ENCODE peak calls at places on chromosome 1, in six cellular contexts. One of them, this sample, is unnamed.

GRCh38 chr1:160625321-160625720 is 21.5 kb downstream of the SLAMF1 start:
- DNase-seq in heart right ventricle: no peak
- DNase-seq in effector memory CD8-positive, alpha-beta T cell: no peak
- DNase-seq in AG10803: no peak
- DNase-seq in NCI-H1105 treated with DMSO at 0.1 percent for 48 hours: no peak
- DNase-seq in heart left ventricle: no peak
- DNase-seq in this sample: no peak

GRCh38 chr1:227949954-227950734 is 2.4 kb upstream of the WNT9A start:
- DNase-seq in heart right ventricle: no peak
- DNase-seq in effector memory CD8-positive, alpha-beta T cell: no peak
- DNase-seq in AG10803: no peak
- DNase-seq in NCI-H1105 treated with DMSO at 0.1 percent for 48 hours: no peak
- DNase-seq in heart left ventricle: no peak
- DNase-seq in this sample: peak

GRCh38 chr1:4203501-4203900 is 303.4 kb upstream of the C1orf174 start:
- DNase-seq in heart right ventricle: no peak
- DNase-seq in effector memory CD8-positive, alpha-beta T cell: no peak
- DNase-seq in AG10803: no peak
- DNase-seq in NCI-H1105 treated with DMSO at 0.1 percent for 48 hours: no peak
- DNase-seq in heart left ventricle: no peak
- DNase-seq in this sample: no peak

GRCh38 chr1:6906783-6907182 is 121.5 kb downstream of the CAMTA1 start:
- DNase-seq in heart right ventricle: no peak
- DNase-seq in effector memory CD8-positive, alpha-beta T cell: no peak
- DNase-seq in AG10803: no peak
- DNase-seq in NCI-H1105 treated with DMSO at 0.1 percent for 48 hours: no peak
- DNase-seq in heart left ventricle: no peak
- DNase-seq in this sample: no peak

GRCh38 chr1:26538480-26539412 is 9.2 kb downstream of the RPS6KA1 start:
- DNase-seq in heart right ventricle: peak
- DNase-seq in effector memory CD8-positive, alpha-beta T cell: peak
- DNase-seq in AG10803: peak
- DNase-seq in NCI-H1105 treated with DMSO at 0.1 percent for 48 hours: no peak
- DNase-seq in heart left ventricle: no peak
- DNase-seq in this sample: peak

GRCh38 chr1:204588826-204589225 is 72.6 kb downstream of the MDM4 start:
- DNase-seq in heart right ventricle: no peak
- DNase-seq in effector memory CD8-positive, alpha-beta T cell: no peak
- DNase-seq in AG10803: no peak
- DNase-seq in NCI-H1105 treated with DMSO at 0.1 percent for 48 hours: no peak
- DNase-seq in heart left ventricle: no peak
- DNase-seq in this sample: no peak

GRCh38 chr1:230084408-230085177 is 17.6 kb downstream of the GALNT2 start:
- DNase-seq in heart right ventricle: peak
- DNase-seq in effector memory CD8-positive, alpha-beta T cell: no peak
- DNase-seq in AG10803: peak
- DNase-seq in NCI-H1105 treated with DMSO at 0.1 percent for 48 hours: no peak
- DNase-seq in heart left ventricle: no peak
- DNase-seq in this sample: peak

GRCh38 chr1:157369808-157370521 is 182.3 kb downstream of the FCRL5 start:
- DNase-seq in heart right ventricle: peak
- DNase-seq in effector memory CD8-positive, alpha-beta T cell: peak
- DNase-seq in AG10803: peak
- DNase-seq in NCI-H1105 treated with DMSO at 0.1 percent for 48 hours: peak
- DNase-seq in heart left ventricle: no peak
- DNase-seq in this sample: peak

GRCh38 chr1:35369922-35370671 is 101.6 kb downstream of the ZMYM4 start:
- DNase-seq in heart right ventricle: peak
- DNase-seq in effector memory CD8-positive, alpha-beta T cell: no peak
- DNase-seq in AG10803: peak
- DNase-seq in NCI-H1105 treated with DMSO at 0.1 percent for 48 hours: no peak
- DNase-seq in heart left ventricle: peak
- DNase-seq in this sample: no peak

GRCh38 chr1:244341455-244342450 is 110.0 kb downstream of the ADSS2 start:
- DNase-seq in heart right ventricle: no peak
- DNase-seq in effector memory CD8-positive, alpha-beta T cell: no peak
- DNase-seq in AG10803: peak
- DNase-seq in NCI-H1105 treated with DMSO at 0.1 percent for 48 hours: peak
- DNase-seq in heart left ventricle: no peak
- DNase-seq in this sample: peak

GRCh38 chr1:231335663-231336602 is 1.7 kb downstream of the EXOC8 start:
- DNase-seq in heart right ventricle: no peak
- DNase-seq in effector memory CD8-positive, alpha-beta T cell: no peak
- DNase-seq in AG10803: no peak
- DNase-seq in NCI-H1105 treated with DMSO at 0.1 percent for 48 hours: peak
- DNase-seq in heart left ventricle: no peak
- DNase-seq in this sample: no peak

GRCh38 chr1:24683713-24684162 is 40.6 kb downstream of the SRRM1 start:
- DNase-seq in heart right ventricle: no peak
- DNase-seq in effector memory CD8-positive, alpha-beta T cell: no peak
- DNase-seq in AG10803: peak
- DNase-seq in NCI-H1105 treated with DMSO at 0.1 percent for 48 hours: no peak
- DNase-seq in heart left ventricle: no peak
- DNase-seq in this sample: no peak

GRCh38 chr1:71086331-71086730 is 5.5 kb upstream of the ZRANB2 start:
- DNase-seq in heart right ventricle: no peak
- DNase-seq in effector memory CD8-positive, alpha-beta T cell: no peak
- DNase-seq in AG10803: peak
- DNase-seq in NCI-H1105 treated with DMSO at 0.1 percent for 48 hours: no peak
- DNase-seq in heart left ventricle: no peak
- DNase-seq in this sample: no peak

GRCh38 chr1:67376381-67376780 is 53.8 kb downstream of the SERBP1 start:
- DNase-seq in heart right ventricle: no peak
- DNase-seq in effector memory CD8-positive, alpha-beta T cell: no peak
- DNase-seq in AG10803: no peak
- DNase-seq in NCI-H1105 treated with DMSO at 0.1 percent for 48 hours: no peak
- DNase-seq in heart left ventricle: no peak
- DNase-seq in this sample: no peak

GRCh38 chr1:225412803-225413338 is 15.0 kb downstream of the LBR start:
- DNase-seq in heart right ventricle: no peak
- DNase-seq in effector memory CD8-positive, alpha-beta T cell: no peak
- DNase-seq in AG10803: no peak
- DNase-seq in NCI-H1105 treated with DMSO at 0.1 percent for 48 hours: no peak
- DNase-seq in heart left ventricle: no peak
- DNase-seq in this sample: no peak

GRCh38 chr1:50968884-50969610 is 998 bp upstream of the CDKN2C start:
- DNase-seq in heart right ventricle: peak
- DNase-seq in effector memory CD8-positive, alpha-beta T cell: peak
- DNase-seq in AG10803: peak
- DNase-seq in NCI-H1105 treated with DMSO at 0.1 percent for 48 hours: peak
- DNase-seq in heart left ventricle: peak
- DNase-seq in this sample: peak

GRCh38 chr1:167090289-167090942 is at the start of gene GPA33:
- DNase-seq in heart right ventricle: no peak
- DNase-seq in effector memory CD8-positive, alpha-beta T cell: peak
- DNase-seq in AG10803: no peak
- DNase-seq in NCI-H1105 treated with DMSO at 0.1 percent for 48 hours: no peak
- DNase-seq in heart left ventricle: no peak
- DNase-seq in this sample: peak

GRCh38 chr1:173758110-173758509 is 43.3 kb downstream of the KLHL20 start:
- DNase-seq in heart right ventricle: no peak
- DNase-seq in effector memory CD8-positive, alpha-beta T cell: no peak
- DNase-seq in AG10803: no peak
- DNase-seq in NCI-H1105 treated with DMSO at 0.1 percent for 48 hours: no peak
- DNase-seq in heart left ventricle: no peak
- DNase-seq in this sample: no peak

GRCh38 chr1:6445062-6445763 is 20.6 kb downstream of the ESPN start:
- DNase-seq in heart right ventricle: no peak
- DNase-seq in effector memory CD8-positive, alpha-beta T cell: no peak
- DNase-seq in AG10803: peak
- DNase-seq in NCI-H1105 treated with DMSO at 0.1 percent for 48 hours: no peak
- DNase-seq in heart left ventricle: no peak
- DNase-seq in this sample: peak

GRCh38 chr1:116432655-116433282 is 59.7 kb downstream of the ATP1A1 start:
- DNase-seq in heart right ventricle: no peak
- DNase-seq in effector memory CD8-positive, alpha-beta T cell: no peak
- DNase-seq in AG10803: no peak
- DNase-seq in NCI-H1105 treated with DMSO at 0.1 percent for 48 hours: no peak
- DNase-seq in heart left ventricle: no peak
- DNase-seq in this sample: no peak

GRCh38 chr1:226466301-226466700 is 58.4 kb upstream of the PARP1 start:
- DNase-seq in heart right ventricle: no peak
- DNase-seq in effector memory CD8-positive, alpha-beta T cell: no peak
- DNase-seq in AG10803: no peak
- DNase-seq in NCI-H1105 treated with DMSO at 0.1 percent for 48 hours: peak
- DNase-seq in heart left ventricle: no peak
- DNase-seq in this sample: no peak

GRCh38 chr1:66480162-66480561 is 53.8 kb upstream of the SGIP1 start:
- DNase-seq in heart right ventricle: no peak
- DNase-seq in effector memory CD8-positive, alpha-beta T cell: no peak
- DNase-seq in AG10803: no peak
- DNase-seq in NCI-H1105 treated with DMSO at 0.1 percent for 48 hours: no peak
- DNase-seq in heart left ventricle: no peak
- DNase-seq in this sample: no peak

GRCh38 chr1:59156526-59157196 is 140.2 kb upstream of the FGGY start:
- DNase-seq in heart right ventricle: no peak
- DNase-seq in effector memory CD8-positive, alpha-beta T cell: no peak
- DNase-seq in AG10803: peak
- DNase-seq in NCI-H1105 treated with DMSO at 0.1 percent for 48 hours: no peak
- DNase-seq in heart left ventricle: no peak
- DNase-seq in this sample: no peak

GRCh38 chr1:36528361-36529349 is 45.9 kb upstream of the CSF3R start:
- DNase-seq in heart right ventricle: no peak
- DNase-seq in effector memory CD8-positive, alpha-beta T cell: no peak
- DNase-seq in AG10803: no peak
- DNase-seq in NCI-H1105 treated with DMSO at 0.1 percent for 48 hours: no peak
- DNase-seq in heart left ventricle: no peak
- DNase-seq in this sample: no peak

GRCh38 chr1:68111804-68112436 is 61.5 kb upstream of the DIRAS3 start:
- DNase-seq in heart right ventricle: peak
- DNase-seq in effector memory CD8-positive, alpha-beta T cell: no peak
- DNase-seq in AG10803: peak
- DNase-seq in NCI-H1105 treated with DMSO at 0.1 percent for 48 hours: peak
- DNase-seq in heart left ventricle: peak
- DNase-seq in this sample: no peak

GRCh38 chr1:200739499-200740290 is 1.0 kb downstream of the CAMSAP2 start:
- DNase-seq in heart right ventricle: peak
- DNase-seq in effector memory CD8-positive, alpha-beta T cell: no peak
- DNase-seq in AG10803: no peak
- DNase-seq in NCI-H1105 treated with DMSO at 0.1 percent for 48 hours: no peak
- DNase-seq in heart left ventricle: peak
- DNase-seq in this sample: no peak